ENCODE peak calls at places on chromosomes 11 and 22, in four cellular contexts. One of them, this sample, is unnamed.

GRCh38 chr11:103488021-103488420 is 378.8 kb downstream of the DYNC2H1 start:
- DNase-seq in fibroblast of pulmonary artery: no peak
- DNase-seq in colonic mucosa: no peak
- DNase-seq in thoracic aorta: no peak
- DNase-seq in this sample: no peak

GRCh38 chr11:106447631-106448191 is 370.2 kb downstream of the AASDHPPT start:
- DNase-seq in thoracic aorta: no peak
- DNase-seq in colonic mucosa: no peak
- DNase-seq in fibroblast of pulmonary artery: no peak
- DNase-seq in this sample: peak

GRCh38 chr22:39128508-39128907 is 24.0 kb downstream of the CBX7 start:
- DNase-seq in fibroblast of pulmonary artery: no peak
- DNase-seq in colonic mucosa: no peak
- DNase-seq in thoracic aorta: no peak
- DNase-seq in this sample: no peak

GRCh38 chr11:70501026-70501901 is 102.9 kb downstream of the CTTN start:
- DNase-seq in thoracic aorta: no peak
- DNase-seq in fibroblast of pulmonary artery: no peak
- DNase-seq in colonic mucosa: no peak
- DNase-seq in this sample: peak

GRCh38 chr11:43517518-43517917 is 158.8 kb downstream of the TTC17 start:
- DNase-seq in fibroblast of pulmonary artery: no peak
- DNase-seq in colonic mucosa: no peak
- DNase-seq in thoracic aorta: no peak
- DNase-seq in this sample: peak

GRCh38 chr11:71442123-71442522 is 6.1 kb downstream of the DHCR7 start:
- DNase-seq in fibroblast of pulmonary artery: no peak
- DNase-seq in thoracic aorta: no peak
- DNase-seq in colonic mucosa: no peak
- DNase-seq in this sample: no peak

GRCh38 chr11:100925935-100926334 is 203.7 kb downstream of the PGR start:
- DNase-seq in fibroblast of pulmonary artery: peak
- DNase-seq in colonic mucosa: no peak
- DNase-seq in thoracic aorta: no peak
- DNase-seq in this sample: peak

GRCh38 chr22:43521716-43522115 is 109.9 kb downstream of the MPPED1 start:
- DNase-seq in thoracic aorta: no peak
- DNase-seq in fibroblast of pulmonary artery: no peak
- DNase-seq in colonic mucosa: no peak
- DNase-seq in this sample: no peak

GRCh38 chr11:117488996-117489952 is 161.6 kb downstream of the CEP164 start:
- DNase-seq in thoracic aorta: no peak
- DNase-seq in fibroblast of pulmonary artery: no peak
- DNase-seq in colonic mucosa: no peak
- DNase-seq in this sample: no peak

GRCh38 chr11:60717956-60718355 is 6.6 kb upstream of the MS4A18 start:
- DNase-seq in colonic mucosa: no peak
- DNase-seq in thoracic aorta: no peak
- DNase-seq in fibroblast of pulmonary artery: no peak
- DNase-seq in this sample: no peak

GRCh38 chr22:46971776-46972150 is 209.3 kb downstream of the TBC1D22A start:
- DNase-seq in fibroblast of pulmonary artery: no peak
- DNase-seq in thoracic aorta: no peak
- DNase-seq in colonic mucosa: no peak
- DNase-seq in this sample: no peak

GRCh38 chr11:59196777-59197176 is 15.9 kb downstream of the MPEG1 start:
- DNase-seq in fibroblast of pulmonary artery: no peak
- DNase-seq in thoracic aorta: no peak
- DNase-seq in colonic mucosa: no peak
- DNase-seq in this sample: no peak

GRCh38 chr11:118610773-118611432 is 3.5 kb downstream of the PHLDB1 start:
- DNase-seq in fibroblast of pulmonary artery: peak
- DNase-seq in thoracic aorta: no peak
- DNase-seq in colonic mucosa: peak
- DNase-seq in this sample: peak

GRCh38 chr11:74949748-74950127 is 672 bp downstream of the SPCS2 start:
- DNase-seq in fibroblast of pulmonary artery: no peak
- DNase-seq in thoracic aorta: no peak
- DNase-seq in colonic mucosa: no peak
- DNase-seq in this sample: no peak

DNA sequence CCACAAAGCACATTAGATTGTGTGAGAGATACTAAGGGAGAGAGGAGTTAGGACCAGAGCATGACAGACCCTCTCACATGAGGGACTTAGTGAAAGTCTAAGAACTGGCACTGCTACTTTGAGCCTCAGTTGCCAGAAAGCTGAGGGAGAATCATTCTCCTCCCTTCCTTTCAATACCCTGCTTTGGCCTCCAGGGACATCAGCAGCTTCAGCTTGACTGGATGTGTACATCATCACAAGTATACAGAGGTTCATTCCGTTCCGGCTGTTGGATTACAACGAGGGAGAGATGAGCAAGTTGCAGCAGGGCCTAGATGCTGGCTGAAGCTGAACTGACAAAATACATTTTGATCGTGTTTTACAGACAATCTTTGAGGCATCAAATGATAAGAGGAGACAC is 15.7 kb upstream of the ANO5 start:
- DNase-seq in colonic mucosa: no peak
- DNase-seq in thoracic aorta: no peak
- DNase-seq in fibroblast of pulmonary artery: no peak
- DNase-seq in this sample: no peak
- TF ChIP-seq CTCF in colonic mucosa: no peak
- TF ChIP-seq CTCF in thoracic aorta: no peak
- TF ChIP-seq CTCF in fibroblast of pulmonary artery: no peak
- TF ChIP-seq CTCF in this sample: no peak

DNA sequence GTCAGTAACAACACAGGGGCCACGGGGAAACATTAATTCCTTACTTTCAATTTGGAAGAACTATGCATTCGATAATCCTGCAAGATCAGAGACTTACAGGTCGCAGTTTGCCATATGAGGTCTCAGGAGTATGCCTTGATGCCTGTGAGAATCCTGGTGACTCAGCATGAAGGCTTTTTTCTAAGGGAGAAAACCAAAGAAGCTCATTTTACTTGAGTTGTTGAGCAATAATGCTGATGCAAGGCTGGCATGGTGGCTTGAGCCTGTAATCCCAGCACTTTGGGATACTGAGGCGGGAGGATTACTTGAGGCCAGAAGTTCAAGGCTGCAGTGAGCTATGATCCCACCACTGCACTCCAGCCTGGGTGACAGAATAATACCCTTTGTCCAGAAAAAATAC is 26.6 kb downstream of the ATG16L2 start:
- DNase-seq in fibroblast of pulmonary artery: peak
- DNase-seq in colonic mucosa: no peak
- DNase-seq in thoracic aorta: no peak
- DNase-seq in this sample: peak
- TF ChIP-seq CTCF in fibroblast of pulmonary artery: no peak
- TF ChIP-seq CTCF in colonic mucosa: no peak
- TF ChIP-seq CTCF in thoracic aorta: no peak
- TF ChIP-seq CTCF in this sample: no peak

GRCh38 chr11:64268028-64268686 is 16.3 kb downstream of the BAD start:
- DNase-seq in colonic mucosa: no peak
- DNase-seq in fibroblast of pulmonary artery: peak
- DNase-seq in thoracic aorta: no peak
- DNase-seq in this sample: no peak

GRCh38 chr11:64267207-64267945 is 16.0 kb downstream of the PLCB3 start:
- DNase-seq in colonic mucosa: peak
- DNase-seq in thoracic aorta: no peak
- DNase-seq in fibroblast of pulmonary artery: peak
- DNase-seq in this sample: no peak

GRCh38 chr11:64271339-64272132 is 12.9 kb downstream of the BAD start:
- DNase-seq in thoracic aorta: peak
- DNase-seq in fibroblast of pulmonary artery: peak
- DNase-seq in colonic mucosa: peak
- DNase-seq in this sample: no peak

GRCh38 chr11:64268687-64269379 is 15.6 kb downstream of the BAD start:
- DNase-seq in fibroblast of pulmonary artery: peak
- DNase-seq in colonic mucosa: peak
- DNase-seq in thoracic aorta: no peak
- DNase-seq in this sample: peak

DNA sequence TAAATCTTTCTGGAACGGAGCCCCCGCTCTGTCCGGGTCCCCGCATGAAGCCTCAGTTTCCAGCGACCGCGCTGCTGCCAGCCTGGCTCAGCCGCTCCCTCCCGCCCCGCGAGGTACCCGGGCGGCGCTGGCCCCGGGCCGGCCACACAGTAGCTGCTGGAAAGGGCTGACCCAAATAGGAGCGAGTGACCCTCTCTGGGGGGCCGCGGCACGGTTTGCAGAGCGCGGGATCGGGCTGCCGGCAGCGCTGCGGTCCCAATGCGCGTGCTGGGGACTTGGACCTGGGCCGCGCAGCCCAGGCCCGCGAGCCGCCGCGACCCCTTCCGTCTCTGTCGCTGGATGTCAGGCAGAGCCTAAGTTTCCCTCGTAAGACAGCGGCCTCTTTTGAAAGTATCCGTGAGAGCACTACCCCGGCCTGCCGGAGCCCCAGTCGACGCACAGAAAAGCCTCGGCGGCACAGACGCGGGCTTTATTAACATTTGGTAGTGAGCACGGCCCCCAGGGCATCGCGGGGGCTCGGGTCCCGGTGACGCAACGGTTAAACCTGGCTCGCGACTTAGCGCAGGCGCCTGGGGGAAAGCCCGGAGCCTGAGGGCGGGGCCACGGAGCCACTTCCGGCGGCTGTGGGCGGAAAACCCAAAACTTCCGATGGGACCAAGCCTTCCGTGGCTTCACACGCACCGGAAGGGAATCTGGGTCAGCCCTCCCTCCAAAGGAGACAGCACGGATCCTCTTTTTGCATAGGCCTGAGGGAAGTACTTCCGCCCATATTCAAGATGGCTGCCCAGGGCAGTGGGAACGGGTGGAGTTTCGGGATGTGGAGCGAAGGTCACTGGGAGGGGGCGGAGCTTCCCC is 14.9 kb downstream of the BAD start:
- DNase-seq in fibroblast of pulmonary artery: peak
- DNase-seq in thoracic aorta: peak
- DNase-seq in colonic mucosa: peak
- DNase-seq in this sample: peak
- TF ChIP-seq CTCF in fibroblast of pulmonary artery: no peak
- TF ChIP-seq CTCF in thoracic aorta: no peak
- TF ChIP-seq CTCF in colonic mucosa: no peak
- TF ChIP-seq CTCF in this sample: peak

GRCh38 chr11:31887180-31887579 is 76.1 kb upstream of the PAX6 start:
- DNase-seq in colonic mucosa: no peak
- DNase-seq in fibroblast of pulmonary artery: no peak
- DNase-seq in thoracic aorta: no peak
- DNase-seq in this sample: no peak
- TF ChIP-seq CTCF in colonic mucosa: no peak
- TF ChIP-seq CTCF in fibroblast of pulmonary artery: no peak
- TF ChIP-seq CTCF in thoracic aorta: no peak
- TF ChIP-seq CTCF in this sample: peak

GRCh38 chr22:35380537-35381423 is at the start of gene HMOX1:
- DNase-seq in colonic mucosa: peak
- DNase-seq in thoracic aorta: peak
- DNase-seq in fibroblast of pulmonary artery: peak
- DNase-seq in this sample: peak
- TF ChIP-seq CTCF in colonic mucosa: no peak
- TF ChIP-seq CTCF in thoracic aorta: no peak
- TF ChIP-seq CTCF in fibroblast of pulmonary artery: no peak
- TF ChIP-seq CTCF in this sample: peak

GRCh38 chr11:128802358-128802981 is 64.6 kb downstream of the KCNJ1 start:
- DNase-seq in colonic mucosa: no peak
- DNase-seq in fibroblast of pulmonary artery: peak
- DNase-seq in thoracic aorta: no peak
- DNase-seq in this sample: peak
- TF ChIP-seq CTCF in colonic mucosa: no peak
- TF ChIP-seq CTCF in fibroblast of pulmonary artery: peak
- TF ChIP-seq CTCF in thoracic aorta: no peak
- TF ChIP-seq CTCF in this sample: peak

GRCh38 chr22:37182101-37182948 is 5.7 kb downstream of the C1QTNF6 start:
- DNase-seq in colonic mucosa: no peak
- DNase-seq in fibroblast of pulmonary artery: no peak
- DNase-seq in thoracic aorta: no peak
- DNase-seq in this sample: no peak
- TF ChIP-seq CTCF in colonic mucosa: no peak
- TF ChIP-seq CTCF in fibroblast of pulmonary artery: no peak
- TF ChIP-seq CTCF in thoracic aorta: no peak
- TF ChIP-seq CTCF in this sample: no peak

DNA sequence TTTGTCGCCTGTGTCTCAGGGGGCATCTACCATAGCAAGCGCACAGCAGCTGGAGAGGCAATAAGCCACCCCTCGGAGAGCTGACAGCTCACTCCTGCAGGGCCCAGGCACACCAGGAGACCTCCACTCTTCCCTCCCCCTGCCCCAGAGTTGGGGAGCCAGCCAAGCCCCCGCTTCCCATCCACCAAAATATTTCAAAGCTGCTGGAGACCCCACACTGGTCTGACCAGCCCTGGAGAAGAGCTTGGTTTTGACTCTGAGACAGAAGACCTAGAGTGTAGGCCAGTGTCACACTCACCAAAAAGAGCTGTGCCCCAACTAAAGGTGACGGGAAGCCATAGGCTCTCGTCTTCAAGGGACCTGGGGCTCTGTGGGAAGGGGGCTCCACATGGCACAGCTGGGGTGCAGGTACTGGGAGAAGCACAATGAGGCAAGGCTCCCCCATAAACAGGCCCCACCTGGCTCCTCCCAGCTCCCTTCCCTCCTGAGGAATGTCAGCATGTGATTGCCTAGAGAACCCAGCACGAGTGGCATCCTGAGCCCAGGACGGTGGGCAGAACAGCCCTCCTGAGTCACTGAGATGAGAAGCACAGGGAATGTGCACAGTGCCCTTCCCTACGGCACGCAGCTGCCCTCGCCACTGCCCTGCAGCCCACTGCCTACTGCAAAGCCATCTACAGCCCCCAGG is 5.8 kb upstream of the GNAZ start:
- DNase-seq in thoracic aorta: no peak
- DNase-seq in fibroblast of pulmonary artery: no peak
- DNase-seq in colonic mucosa: no peak
- DNase-seq in this sample: no peak
- TF ChIP-seq CTCF in thoracic aorta: no peak
- TF ChIP-seq CTCF in fibroblast of pulmonary artery: no peak
- TF ChIP-seq CTCF in colonic mucosa: no peak
- TF ChIP-seq CTCF in this sample: no peak

This sample was measured in HFFc6.